ENCODE peak calls at places on chromosomes 7 and 10, in nine cellular contexts. One of them, this sample, is unnamed.

GRCh38 chr10:46236941-46237681 is 49.7 kb upstream of the ANTXRL start:
- DNase-seq in activated T-cell treated with anti-CD3 and anti-CD28 coated beads, Interleukin-2, amount 50 U/mL, for 72 hours: no peak
- DNase-seq in lower lobe of right lung: no peak
- DNase-seq in neural crest cell: no peak
- DNase-seq in NCI-H1105: no peak
- DNase-seq in body of pancreas: no peak
- DNase-seq in naive thymus-derived CD8-positive, alpha-beta T cell: no peak
- DNase-seq in activated CD4-positive, alpha-beta T cell treated with anti-CD3 and anti-CD28 coated beads, Interleukin-2, amount 10 ng/mL, durations not matched to agents 7 days and 5 days: no peak
- DNase-seq in kidney tubule cell: no peak
- DNase-seq in this sample: no peak

GRCh38 chr7:332646-333398 is 42.9 kb downstream of the FOXL3 start:
- DNase-seq in activated T-cell treated with anti-CD3 and anti-CD28 coated beads, Interleukin-2, amount 50 U/mL, for 72 hours: peak
- DNase-seq in lower lobe of right lung: peak
- DNase-seq in neural crest cell: peak
- DNase-seq in NCI-H1105: peak
- DNase-seq in body of pancreas: peak
- DNase-seq in naive thymus-derived CD8-positive, alpha-beta T cell: peak
- DNase-seq in activated CD4-positive, alpha-beta T cell treated with anti-CD3 and anti-CD28 coated beads, Interleukin-2, amount 10 ng/mL, durations not matched to agents 7 days and 5 days: peak
- DNase-seq in kidney tubule cell: peak
- DNase-seq in this sample: peak

GRCh38 chr7:25564980-25565379 is 336.7 kb upstream of the NPVF start:
- DNase-seq in activated T-cell treated with anti-CD3 and anti-CD28 coated beads, Interleukin-2, amount 50 U/mL, for 72 hours: no peak
- DNase-seq in lower lobe of right lung: no peak
- DNase-seq in neural crest cell: no peak
- DNase-seq in NCI-H1105: no peak
- DNase-seq in body of pancreas: no peak
- DNase-seq in naive thymus-derived CD8-positive, alpha-beta T cell: no peak
- DNase-seq in activated CD4-positive, alpha-beta T cell treated with anti-CD3 and anti-CD28 coated beads, Interleukin-2, amount 10 ng/mL, durations not matched to agents 7 days and 5 days: no peak
- DNase-seq in kidney tubule cell: no peak
- DNase-seq in this sample: no peak

GRCh38 chr7:20350996-20351692 is 20.4 kb downstream of the ITGB8 start:
- DNase-seq in activated T-cell treated with anti-CD3 and anti-CD28 coated beads, Interleukin-2, amount 50 U/mL, for 72 hours: no peak
- DNase-seq in lower lobe of right lung: no peak
- DNase-seq in neural crest cell: no peak
- DNase-seq in NCI-H1105: no peak
- DNase-seq in body of pancreas: no peak
- DNase-seq in naive thymus-derived CD8-positive, alpha-beta T cell: no peak
- DNase-seq in activated CD4-positive, alpha-beta T cell treated with anti-CD3 and anti-CD28 coated beads, Interleukin-2, amount 10 ng/mL, durations not matched to agents 7 days and 5 days: no peak
- DNase-seq in kidney tubule cell: no peak
- DNase-seq in this sample: no peak

GRCh38 chr7:26603631-26604030 is 260.8 kb downstream of the SKAP2 start:
- DNase-seq in activated T-cell treated with anti-CD3 and anti-CD28 coated beads, Interleukin-2, amount 50 U/mL, for 72 hours: no peak
- DNase-seq in lower lobe of right lung: no peak
- DNase-seq in neural crest cell: no peak
- DNase-seq in NCI-H1105: no peak
- DNase-seq in body of pancreas: no peak
- DNase-seq in naive thymus-derived CD8-positive, alpha-beta T cell: no peak
- DNase-seq in activated CD4-positive, alpha-beta T cell treated with anti-CD3 and anti-CD28 coated beads, Interleukin-2, amount 10 ng/mL, durations not matched to agents 7 days and 5 days: no peak
- DNase-seq in kidney tubule cell: peak
- DNase-seq in this sample: no peak

GRCh38 chr7:50621206-50621605 is 56.0 kb upstream of the DDC start:
- DNase-seq in activated T-cell treated with anti-CD3 and anti-CD28 coated beads, Interleukin-2, amount 50 U/mL, for 72 hours: no peak
- DNase-seq in lower lobe of right lung: no peak
- DNase-seq in neural crest cell: no peak
- DNase-seq in NCI-H1105: no peak
- DNase-seq in body of pancreas: no peak
- DNase-seq in naive thymus-derived CD8-positive, alpha-beta T cell: no peak
- DNase-seq in activated CD4-positive, alpha-beta T cell treated with anti-CD3 and anti-CD28 coated beads, Interleukin-2, amount 10 ng/mL, durations not matched to agents 7 days and 5 days: no peak
- DNase-seq in kidney tubule cell: no peak
- DNase-seq in this sample: no peak

GRCh38 chr7:139573871-139574270 is 50.4 kb downstream of the CLEC2L start:
- DNase-seq in activated T-cell treated with anti-CD3 and anti-CD28 coated beads, Interleukin-2, amount 50 U/mL, for 72 hours: no peak
- DNase-seq in lower lobe of right lung: no peak
- DNase-seq in neural crest cell: no peak
- DNase-seq in NCI-H1105: no peak
- DNase-seq in body of pancreas: no peak
- DNase-seq in naive thymus-derived CD8-positive, alpha-beta T cell: no peak
- DNase-seq in activated CD4-positive, alpha-beta T cell treated with anti-CD3 and anti-CD28 coated beads, Interleukin-2, amount 10 ng/mL, durations not matched to agents 7 days and 5 days: no peak
- DNase-seq in kidney tubule cell: no peak
- DNase-seq in this sample: no peak

GRCh38 chr10:102620615-102621417 is 23.5 kb upstream of the TRIM8 start:
- DNase-seq in activated T-cell treated with anti-CD3 and anti-CD28 coated beads, Interleukin-2, amount 50 U/mL, for 72 hours: no peak
- DNase-seq in lower lobe of right lung: peak
- DNase-seq in neural crest cell: no peak
- DNase-seq in NCI-H1105: no peak
- DNase-seq in body of pancreas: no peak
- DNase-seq in naive thymus-derived CD8-positive, alpha-beta T cell: no peak
- DNase-seq in activated CD4-positive, alpha-beta T cell treated with anti-CD3 and anti-CD28 coated beads, Interleukin-2, amount 10 ng/mL, durations not matched to agents 7 days and 5 days: no peak
- DNase-seq in kidney tubule cell: no peak
- DNase-seq in this sample: peak

GRCh38 chr7:129493555-129493954 is 8.8 kb upstream of the SMKR1 start:
- DNase-seq in activated T-cell treated with anti-CD3 and anti-CD28 coated beads, Interleukin-2, amount 50 U/mL, for 72 hours: no peak
- DNase-seq in lower lobe of right lung: no peak
- DNase-seq in neural crest cell: no peak
- DNase-seq in NCI-H1105: no peak
- DNase-seq in body of pancreas: no peak
- DNase-seq in naive thymus-derived CD8-positive, alpha-beta T cell: no peak
- DNase-seq in activated CD4-positive, alpha-beta T cell treated with anti-CD3 and anti-CD28 coated beads, Interleukin-2, amount 10 ng/mL, durations not matched to agents 7 days and 5 days: no peak
- DNase-seq in kidney tubule cell: no peak
- DNase-seq in this sample: no peak

GRCh38 chr10:106473129-106473528 is 691.4 kb downstream of the SORCS1 start:
- DNase-seq in activated T-cell treated with anti-CD3 and anti-CD28 coated beads, Interleukin-2, amount 50 U/mL, for 72 hours: no peak
- DNase-seq in lower lobe of right lung: no peak
- DNase-seq in neural crest cell: no peak
- DNase-seq in NCI-H1105: no peak
- DNase-seq in body of pancreas: no peak
- DNase-seq in naive thymus-derived CD8-positive, alpha-beta T cell: no peak
- DNase-seq in activated CD4-positive, alpha-beta T cell treated with anti-CD3 and anti-CD28 coated beads, Interleukin-2, amount 10 ng/mL, durations not matched to agents 7 days and 5 days: no peak
- DNase-seq in kidney tubule cell: no peak
- DNase-seq in this sample: no peak

GRCh38 chr10:57049096-57049495 is 688.0 kb upstream of the ZWINT start:
- DNase-seq in activated T-cell treated with anti-CD3 and anti-CD28 coated beads, Interleukin-2, amount 50 U/mL, for 72 hours: no peak
- DNase-seq in lower lobe of right lung: no peak
- DNase-seq in neural crest cell: no peak
- DNase-seq in NCI-H1105: no peak
- DNase-seq in body of pancreas: no peak
- DNase-seq in naive thymus-derived CD8-positive, alpha-beta T cell: no peak
- DNase-seq in activated CD4-positive, alpha-beta T cell treated with anti-CD3 and anti-CD28 coated beads, Interleukin-2, amount 10 ng/mL, durations not matched to agents 7 days and 5 days: no peak
- DNase-seq in kidney tubule cell: no peak
- DNase-seq in this sample: no peak

GRCh38 chr10:127563718-127564553 is 14.8 kb downstream of the NPS start:
- DNase-seq in activated T-cell treated with anti-CD3 and anti-CD28 coated beads, Interleukin-2, amount 50 U/mL, for 72 hours: peak
- DNase-seq in lower lobe of right lung: peak
- DNase-seq in neural crest cell: peak
- DNase-seq in NCI-H1105: no peak
- DNase-seq in body of pancreas: peak
- DNase-seq in naive thymus-derived CD8-positive, alpha-beta T cell: no peak
- DNase-seq in activated CD4-positive, alpha-beta T cell treated with anti-CD3 and anti-CD28 coated beads, Interleukin-2, amount 10 ng/mL, durations not matched to agents 7 days and 5 days: peak
- DNase-seq in kidney tubule cell: peak
- DNase-seq in this sample: no peak

GRCh38 chr7:122046402-122046801 is 97.6 kb downstream of the AASS start:
- DNase-seq in activated T-cell treated with anti-CD3 and anti-CD28 coated beads, Interleukin-2, amount 50 U/mL, for 72 hours: no peak
- DNase-seq in lower lobe of right lung: no peak
- DNase-seq in neural crest cell: no peak
- DNase-seq in NCI-H1105: no peak
- DNase-seq in body of pancreas: no peak
- DNase-seq in naive thymus-derived CD8-positive, alpha-beta T cell: no peak
- DNase-seq in activated CD4-positive, alpha-beta T cell treated with anti-CD3 and anti-CD28 coated beads, Interleukin-2, amount 10 ng/mL, durations not matched to agents 7 days and 5 days: no peak
- DNase-seq in kidney tubule cell: no peak
- DNase-seq in this sample: no peak

GRCh38 chr10:56547163-56547562 is 186.1 kb upstream of the ZWINT start:
- DNase-seq in activated T-cell treated with anti-CD3 and anti-CD28 coated beads, Interleukin-2, amount 50 U/mL, for 72 hours: no peak
- DNase-seq in lower lobe of right lung: no peak
- DNase-seq in neural crest cell: no peak
- DNase-seq in NCI-H1105: peak
- DNase-seq in body of pancreas: peak
- DNase-seq in naive thymus-derived CD8-positive, alpha-beta T cell: no peak
- DNase-seq in activated CD4-positive, alpha-beta T cell treated with anti-CD3 and anti-CD28 coated beads, Interleukin-2, amount 10 ng/mL, durations not matched to agents 7 days and 5 days: no peak
- DNase-seq in kidney tubule cell: peak
- DNase-seq in this sample: no peak

GRCh38 chr10:1345368-1345767 is 289.2 kb downstream of the WDR37 start:
- DNase-seq in activated T-cell treated with anti-CD3 and anti-CD28 coated beads, Interleukin-2, amount 50 U/mL, for 72 hours: no peak
- DNase-seq in lower lobe of right lung: no peak
- DNase-seq in neural crest cell: no peak
- DNase-seq in NCI-H1105: no peak
- DNase-seq in body of pancreas: no peak
- DNase-seq in naive thymus-derived CD8-positive, alpha-beta T cell: no peak
- DNase-seq in activated CD4-positive, alpha-beta T cell treated with anti-CD3 and anti-CD28 coated beads, Interleukin-2, amount 10 ng/mL, durations not matched to agents 7 days and 5 days: no peak
- DNase-seq in kidney tubule cell: no peak
- DNase-seq in this sample: no peak

GRCh38 chr10:124267231-124267885 is 151.4 kb downstream of the OAT start:
- DNase-seq in activated T-cell treated with anti-CD3 and anti-CD28 coated beads, Interleukin-2, amount 50 U/mL, for 72 hours: no peak
- DNase-seq in lower lobe of right lung: peak
- DNase-seq in neural crest cell: no peak
- DNase-seq in NCI-H1105: no peak
- DNase-seq in body of pancreas: no peak
- DNase-seq in naive thymus-derived CD8-positive, alpha-beta T cell: no peak
- DNase-seq in activated CD4-positive, alpha-beta T cell treated with anti-CD3 and anti-CD28 coated beads, Interleukin-2, amount 10 ng/mL, durations not matched to agents 7 days and 5 days: no peak
- DNase-seq in kidney tubule cell: peak
- DNase-seq in this sample: peak

GRCh38 chr10:23156447-23157150 is 35.5 kb upstream of the PTF1A start:
- DNase-seq in activated T-cell treated with anti-CD3 and anti-CD28 coated beads, Interleukin-2, amount 50 U/mL, for 72 hours: no peak
- DNase-seq in lower lobe of right lung: no peak
- DNase-seq in neural crest cell: no peak
- DNase-seq in NCI-H1105: no peak
- DNase-seq in body of pancreas: no peak
- DNase-seq in naive thymus-derived CD8-positive, alpha-beta T cell: no peak
- DNase-seq in activated CD4-positive, alpha-beta T cell treated with anti-CD3 and anti-CD28 coated beads, Interleukin-2, amount 10 ng/mL, durations not matched to agents 7 days and 5 days: no peak
- DNase-seq in kidney tubule cell: no peak
- DNase-seq in this sample: no peak

GRCh38 chr10:33129987-33130386 is 172.0 kb upstream of the ITGB1 start:
- DNase-seq in activated T-cell treated with anti-CD3 and anti-CD28 coated beads, Interleukin-2, amount 50 U/mL, for 72 hours: no peak
- DNase-seq in lower lobe of right lung: no peak
- DNase-seq in neural crest cell: no peak
- DNase-seq in NCI-H1105: no peak
- DNase-seq in body of pancreas: peak
- DNase-seq in naive thymus-derived CD8-positive, alpha-beta T cell: no peak
- DNase-seq in activated CD4-positive, alpha-beta T cell treated with anti-CD3 and anti-CD28 coated beads, Interleukin-2, amount 10 ng/mL, durations not matched to agents 7 days and 5 days: no peak
- DNase-seq in kidney tubule cell: peak
- DNase-seq in this sample: no peak

GRCh38 chr7:23277359-23277989 is 21.7 kb upstream of the MALSU1 start:
- DNase-seq in activated T-cell treated with anti-CD3 and anti-CD28 coated beads, Interleukin-2, amount 50 U/mL, for 72 hours: peak
- DNase-seq in lower lobe of right lung: no peak
- DNase-seq in neural crest cell: peak
- DNase-seq in NCI-H1105: peak
- DNase-seq in body of pancreas: peak
- DNase-seq in naive thymus-derived CD8-positive, alpha-beta T cell: no peak
- DNase-seq in activated CD4-positive, alpha-beta T cell treated with anti-CD3 and anti-CD28 coated beads, Interleukin-2, amount 10 ng/mL, durations not matched to agents 7 days and 5 days: peak
- DNase-seq in kidney tubule cell: peak
- DNase-seq in this sample: no peak

GRCh38 chr10:133124357-133125211 is 35.4 kb upstream of the KNDC1 start:
- DNase-seq in activated T-cell treated with anti-CD3 and anti-CD28 coated beads, Interleukin-2, amount 50 U/mL, for 72 hours: peak
- DNase-seq in lower lobe of right lung: peak
- DNase-seq in neural crest cell: peak
- DNase-seq in NCI-H1105: no peak
- DNase-seq in body of pancreas: peak
- DNase-seq in naive thymus-derived CD8-positive, alpha-beta T cell: no peak
- DNase-seq in activated CD4-positive, alpha-beta T cell treated with anti-CD3 and anti-CD28 coated beads, Interleukin-2, amount 10 ng/mL, durations not matched to agents 7 days and 5 days: no peak
- DNase-seq in kidney tubule cell: peak
- DNase-seq in this sample: peak

GRCh38 chr10:119197921-119198320 is 9.4 kb upstream of the GRK5 start:
- DNase-seq in activated T-cell treated with anti-CD3 and anti-CD28 coated beads, Interleukin-2, amount 50 U/mL, for 72 hours: no peak
- DNase-seq in lower lobe of right lung: no peak
- DNase-seq in neural crest cell: no peak
- DNase-seq in NCI-H1105: no peak
- DNase-seq in body of pancreas: no peak
- DNase-seq in naive thymus-derived CD8-positive, alpha-beta T cell: no peak
- DNase-seq in activated CD4-positive, alpha-beta T cell treated with anti-CD3 and anti-CD28 coated beads, Interleukin-2, amount 10 ng/mL, durations not matched to agents 7 days and 5 days: no peak
- DNase-seq in kidney tubule cell: peak
- DNase-seq in this sample: no peak

GRCh38 chr7:70940597-70940996 is 191.3 kb upstream of the GALNT17 start:
- DNase-seq in activated T-cell treated with anti-CD3 and anti-CD28 coated beads, Interleukin-2, amount 50 U/mL, for 72 hours: no peak
- DNase-seq in lower lobe of right lung: no peak
- DNase-seq in neural crest cell: no peak
- DNase-seq in NCI-H1105: no peak
- DNase-seq in body of pancreas: no peak
- DNase-seq in naive thymus-derived CD8-positive, alpha-beta T cell: no peak
- DNase-seq in activated CD4-positive, alpha-beta T cell treated with anti-CD3 and anti-CD28 coated beads, Interleukin-2, amount 10 ng/mL, durations not matched to agents 7 days and 5 days: no peak
- DNase-seq in kidney tubule cell: no peak
- DNase-seq in this sample: no peak

GRCh38 chr10:103276941-103277712 is at the start of gene INA:
- DNase-seq in activated T-cell treated with anti-CD3 and anti-CD28 coated beads, Interleukin-2, amount 50 U/mL, for 72 hours: peak
- DNase-seq in lower lobe of right lung: no peak
- DNase-seq in neural crest cell: peak
- DNase-seq in NCI-H1105: peak
- DNase-seq in body of pancreas: peak
- DNase-seq in naive thymus-derived CD8-positive, alpha-beta T cell: no peak
- DNase-seq in activated CD4-positive, alpha-beta T cell treated with anti-CD3 and anti-CD28 coated beads, Interleukin-2, amount 10 ng/mL, durations not matched to agents 7 days and 5 days: peak
- DNase-seq in kidney tubule cell: peak
- DNase-seq in this sample: no peak